ENCODE peak calls at places on chromosomes 12 and 14, in ten cellular contexts. T, Z, N, J, U, E, G, V, P and C are unnamed samples.
A peak's percentile ranks its signal among the peaks of the same experiment; 100 is the strongest.

GRCh38 chr12:32698285-32698684 is 19.2 kb downstream of the DNM1L start:
- DNase-seq in T (no peak), Z (no peak), N (no peak), J (no peak), U (no peak), E (peak; percentile 43), G (no peak), V (no peak), P (no peak), C (no peak)

GRCh38 chr12:54596526-54596946 is 8.1 kb upstream of the PPP1R1A start:
- DNase-seq in T (peak; percentile 63), Z (peak; percentile 71), N (peak; percentile 70), J (no peak), U (peak; percentile 54), E (peak; percentile 68), G (peak; percentile 80), V (no peak), P (peak; percentile 42), C (peak; percentile 48)

GRCh38 chr14:22556021-22556989 is 32.7 kb downstream of the DAD1 start:
- DNase-seq in T (peak; percentile 87), Z (peak; percentile 25), N (peak; percentile 45), J (peak; percentile 85), U (peak; percentile 87), E (no peak), G (peak; percentile 99), V (no peak), P (no peak), C (peak; percentile 88)

GRCh38 chr14:49621114-49621881 is 699 bp downstream of the MGAT2 start:
- DNase-seq in T (peak; percentile 52), Z (peak; percentile 59), N (peak; percentile 66), J (peak; percentile 96), U (peak; percentile 46), E (peak; percentile 63), G (peak; percentile 86), V (no peak), P (no peak), C (peak; percentile 47)

GRCh38 chr14:72615511-72616121 is 278.3 kb downstream of the DPF3 start:
- DNase-seq in T (peak; percentile 91), Z (no peak), N (no peak), J (no peak), U (no peak), E (no peak), G (no peak), V (no peak), P (no peak), C (no peak)

GRCh38 chr12:66210840-66211239 is 21.8 kb downstream of the IRAK3 start:
- DNase-seq in T (no peak), Z (no peak), N (no peak), J (no peak), U (no peak), E (no peak), G (peak; percentile 56), V (no peak), P (no peak), C (no peak)

GRCh38 chr14:61247935-61248334 is 33.2 kb downstream of the TMEM30B start:
- DNase-seq in T (peak; percentile 13), Z (no peak), N (no peak), J (no peak), U (no peak), E (no peak), G (no peak), V (no peak), P (no peak), C (no peak)

GRCh38 chr14:62179367-62180018 is 417.3 kb downstream of the SNAPC1 start:
- DNase-seq in T (peak; percentile 76), Z (peak; percentile 69), N (no peak), J (no peak), U (peak; percentile 16), E (peak; percentile 74), G (peak; percentile 47), V (peak; percentile 12), P (peak; percentile 63), C (peak; percentile 31)

GRCh38 chr12:124736115-124737039 is 127.3 kb downstream of the SCARB1 start:
- DNase-seq in T (no peak), Z (no peak), N (no peak), J (no peak), U (no peak), E (no peak), G (no peak), V (no peak), P (no peak), C (no peak)

GRCh38 chr12:127822743-127823433 is 444.1 kb upstream of the TMEM132C start:
- DNase-seq in T (no peak), Z (no peak), N (no peak), J (no peak), U (no peak), E (no peak), G (no peak), V (no peak), P (no peak), C (no peak)

GRCh38 chr12:75816892-75817291 is 214.7 kb downstream of the PHLDA1 start:
- DNase-seq in T (peak; percentile 72), Z (no peak), N (no peak), J (no peak), U (no peak), E (no peak), G (no peak), V (peak; percentile 11), P (no peak), C (no peak)

GRCh38 chr12:12719496-12719895 is 2.3 kb downstream of the CDKN1B start:
- DNase-seq in T (peak; percentile 43), Z (no peak), N (no peak), J (no peak), U (no peak), E (no peak), G (peak; percentile 74), V (no peak), P (no peak), C (peak; percentile 40)

GRCh38 chr12:64814432-64814831 is 10.0 kb upstream of the TBC1D30 start:
- DNase-seq in T (no peak), Z (peak; percentile 17), N (no peak), J (no peak), U (no peak), E (no peak), G (no peak), V (no peak), P (no peak), C (no peak)

GRCh38 chr14:24241829-24242443 is 487 bp downstream of the TINF2 start:
- DNase-seq in T (peak; percentile 95), Z (peak; percentile 96), N (peak; percentile 94), J (peak; percentile 97), U (peak; percentile 90), E (peak; percentile 97), G (no peak), V (peak; percentile 79), P (no peak), C (peak; percentile 97)